ENCODE peak calls at places on chromosomes 7 and 10, in six cellular contexts. J, V, P, Z, A and K are unnamed samples.

GRCh38 chr7:106206826-106207541 is 77.8 kb downstream of the NAMPT start:
- DNase-seq in A (no peak), Z (no peak), J (no peak), P (no peak), V (no peak), K (no peak)

GRCh38 chr10:92916433-92916832 is 68.1 kb downstream of the EXOC6 start:
- DNase-seq in Z (no peak), A (no peak), P (no peak), V (no peak), J (no peak), K (no peak)

GRCh38 chr7:74294191-74294998 is 5.2 kb downstream of the CLIP2 start:
- DNase-seq in A (no peak), P (no peak), Z (no peak), J (no peak), V (no peak), K (no peak)

GRCh38 chr10:125137601-125138438 is 22.5 kb downstream of the CTBP2 start:
- DNase-seq in J (no peak), V (no peak), P (no peak), A (no peak), Z (no peak), K (no peak)

GRCh38 chr7:84025332-84025927 is 169.2 kb downstream of the SEMA3A start:
- DNase-seq in P (peak; percentile 48), J (no peak), A (peak; percentile 41), V (no peak), Z (no peak), K (no peak)

GRCh38 chr10:35795131-35795819 is 153.2 kb upstream of the FZD8 start:
- DNase-seq in Z (no peak), J (no peak), P (no peak), V (no peak), A (no peak), K (no peak)

GRCh38 chr7:66643395-66643794 is 14.7 kb downstream of the KCTD7 start:
- DNase-seq in J (no peak), V (no peak), P (no peak), A (no peak), Z (no peak), K (no peak)

GRCh38 chr10:113524539-113525490 is 28.0 kb upstream of the HABP2 start:
- DNase-seq in A (no peak), V (no peak), Z (no peak), P (no peak), J (no peak), K (no peak)

GRCh38 chr7:44287488-44288380 is 37.7 kb downstream of the CAMK2B start:
- DNase-seq in J (no peak), V (no peak), P (no peak), Z (no peak), A (no peak), K (peak; percentile 1)

GRCh38 chr10:49444349-49444748 is 48.5 kb upstream of the DRGX start:
- DNase-seq in V (no peak), P (no peak), A (no peak), J (no peak), Z (no peak), K (no peak)

GRCh38 chr10:98463976-98464754 is 17.4 kb upstream of the HPS1 start:
- DNase-seq in V (no peak), P (no peak), A (no peak), J (no peak), Z (no peak), K (no peak)

GRCh38 chr7:128404143-128404681 is 5.6 kb downstream of the IMPDH1 start:
- DNase-seq in Z (no peak), A (no peak), V (no peak), P (no peak), J (no peak), K (no peak)

GRCh38 chr10:80321183-80321582 is 31.7 kb upstream of the MAT1A start:
- DNase-seq in J (no peak), A (no peak), V (no peak), P (no peak), Z (no peak), K (no peak)